ENCODE peak calls at places on chromosome 19, in four cellular contexts. F is CD4-positive, CD25-positive, alpha-beta regulatory T cell; R is tibial artery; O is heart left ventricle. W is an unnamed sample.

GRCh38 chr19:1074512-1075283 is 7.7 kb downstream of the ARHGAP45 start:
- DNase-seq in F (peak; percentile 94), R (peak; percentile 78), O (peak; percentile 82), W (peak; percentile 90)

GRCh38 chr19:45670670-45671453 is 2.8 kb downstream of the GIPR start:
- DNase-seq in F (no peak), R (no peak), O (peak; percentile 49), W (peak; percentile 91)

GRCh38 chr19:13621413-13621812 is 115.1 kb upstream of the CACNA1A start:
- DNase-seq in F (no peak), R (no peak), O (no peak), W (peak; percentile 14)

GRCh38 chr19:43534811-43535761 is 2.1 kb downstream of the ZNF575 start:
- DNase-seq in F (no peak), R (peak; percentile 61), O (peak; percentile 60), W (peak; percentile 31)

GRCh38 chr19:9043524-9043923 is 33.3 kb upstream of the MUC16 start:
- DNase-seq in F (no peak), R (no peak), O (no peak), W (no peak)

GRCh38 chr19:34120846-34121639 is 51.3 kb upstream of the LSM14A start:
- DNase-seq in F (peak; percentile 49), R (no peak), O (no peak), W (peak; percentile 59)

GRCh38 chr19:48466571-48467325 is 2.4 kb upstream of the CYTH2 start:
- DNase-seq in F (no peak), R (no peak), O (no peak), W (no peak)

GRCh38 chr19:28549680-28550277 is 663.2 kb downstream of the UQCRFS1 start:
- DNase-seq in F (no peak), R (no peak), O (no peak), W (no peak)

GRCh38 chr19:18961767-18962423 is 20.9 kb upstream of the HOMER3 start:
- DNase-seq in F (no peak), R (no peak), O (no peak), W (peak; percentile 66)

GRCh38 chr19:5352229-5352763 is 11.7 kb upstream of the PTPRS start:
- DNase-seq in F (no peak), R (no peak), O (no peak), W (no peak)

GRCh38 chr19:39963860-39964259 is 7.1 kb upstream of the PSMC4 start:
- DNase-seq in F (no peak), R (no peak), O (no peak), W (no peak)

GRCh38 chr19:43779820-43780219 is 953 bp downstream of the KCNN4 start:
- DNase-seq in F (no peak), R (no peak), O (no peak), W (peak; percentile 75)

GRCh38 chr19:45097776-45098520 is 5.0 kb downstream of the PPP1R37 start:
- DNase-seq in F (no peak), R (peak; percentile 66), O (peak; percentile 56), W (no peak)

GRCh38 chr19:16233081-16233776 is 35.5 kb downstream of the AP1M1 start:
- DNase-seq in F (no peak), R (no peak), O (no peak), W (no peak)

GRCh38 chr19:16377521-16377920 is 52.9 kb downstream of the KLF2 start:
- DNase-seq in F (no peak), R (no peak), O (no peak), W (no peak)

GRCh38 chr19:6354098-6354674 is 7.1 kb upstream of the CLPP start:
- DNase-seq in F (no peak), R (no peak), O (no peak), W (peak; percentile 25)

GRCh38 chr19:4456843-4457653 is 546 bp downstream of the UBXN6 start:
- DNase-seq in F (no peak), R (no peak), O (peak; percentile 59), W (peak; percentile 69)

GRCh38 chr19:51702754-51703654 is 9.9 kb downstream of the SPACA6 start:
- DNase-seq in F (no peak), R (no peak), O (no peak), W (no peak)

GRCh38 chr19:12156254-12157058 is at the start of gene ZNF625:
- DNase-seq in F (no peak), R (peak; percentile 88), O (peak; percentile 93), W (peak; percentile 79)

GRCh38 chr19:56562766-56563165 is 4.5 kb upstream of the ZNF470 start:
- DNase-seq in F (no peak), R (no peak), O (no peak), W (no peak)

GRCh38 chr19:13872695-13873389 is 4.1 kb upstream of the NANOS3 start:
- DNase-seq in F (no peak), R (no peak), O (peak; percentile 24), W (no peak)

GRCh38 chr19:8393871-8394250 is 3.7 kb downstream of the RAB11B start:
- DNase-seq in F (no peak), R (no peak), O (no peak), W (no peak)

GRCh38 chr19:2294377-2295335 is 12.7 kb upstream of the PEAK3 start:
- DNase-seq in F (no peak), R (no peak), O (no peak), W (no peak)

DNA sequence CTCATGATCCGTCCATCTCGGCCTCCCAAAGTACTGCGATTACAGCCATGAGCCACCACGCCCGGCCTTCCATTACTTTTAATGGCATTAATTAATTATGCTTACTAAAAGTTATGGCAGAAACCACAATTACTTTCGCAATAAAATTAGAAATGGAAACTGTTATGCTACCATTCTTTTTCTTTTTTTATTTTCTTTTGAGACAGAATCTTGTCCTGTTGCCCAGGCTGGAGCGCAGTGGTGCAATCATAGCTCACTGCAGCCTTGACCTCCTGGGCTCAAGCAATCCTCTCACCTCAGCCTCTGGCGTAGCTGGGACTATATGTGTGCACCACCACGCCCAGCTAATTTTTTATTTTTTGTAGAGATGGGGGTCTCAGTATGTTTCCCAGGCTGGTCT is 4.6 kb upstream of the BST2 start:
- DNase-seq in F (no peak), R (no peak), O (no peak), W (no peak)
- H3K4me1 ChIP-seq in F (peaks cover 28% of the 10 kb centered on the region), R (no peaks in the 10 kb centered on the region), O (no peaks in the 10 kb centered on the region), W (peaks cover 46% of the 10 kb centered on the region)

GRCh38 chr19:42528354-42529247 is at the start of gene CEACAM1:
- DNase-seq in F (peak; percentile 45), R (no peak), O (peak; percentile 50), W (peak; percentile 68)

GRCh38 chr19:42524250-42524649 is 4.0 kb downstream of the CEACAM1 start:
- DNase-seq in F (no peak), R (no peak), O (no peak), W (no peak)

GRCh38 chr19:42519108-42519507 is 9.2 kb downstream of the CEACAM1 start:
- DNase-seq in F (no peak), R (no peak), O (no peak), W (no peak)

GRCh38 chr19:42529248-42529764 is 1.0 kb upstream of the CEACAM1 start:
- DNase-seq in F (peak; percentile 67), R (peak; percentile 46), O (peak; percentile 30), W (peak; percentile 84)

GRCh38 chr19:42524943-42525342 is 3.3 kb downstream of the CEACAM1 start:
- DNase-seq in F (no peak), R (no peak), O (no peak), W (no peak)
- H3K4me1 ChIP-seq in F (peaks cover 41% of the 10 kb centered on the region), R (no peaks in the 10 kb centered on the region), O (peaks cover 6% of the 10 kb centered on the region), W (peaks cover 48% of the 10 kb centered on the region)

DNA sequence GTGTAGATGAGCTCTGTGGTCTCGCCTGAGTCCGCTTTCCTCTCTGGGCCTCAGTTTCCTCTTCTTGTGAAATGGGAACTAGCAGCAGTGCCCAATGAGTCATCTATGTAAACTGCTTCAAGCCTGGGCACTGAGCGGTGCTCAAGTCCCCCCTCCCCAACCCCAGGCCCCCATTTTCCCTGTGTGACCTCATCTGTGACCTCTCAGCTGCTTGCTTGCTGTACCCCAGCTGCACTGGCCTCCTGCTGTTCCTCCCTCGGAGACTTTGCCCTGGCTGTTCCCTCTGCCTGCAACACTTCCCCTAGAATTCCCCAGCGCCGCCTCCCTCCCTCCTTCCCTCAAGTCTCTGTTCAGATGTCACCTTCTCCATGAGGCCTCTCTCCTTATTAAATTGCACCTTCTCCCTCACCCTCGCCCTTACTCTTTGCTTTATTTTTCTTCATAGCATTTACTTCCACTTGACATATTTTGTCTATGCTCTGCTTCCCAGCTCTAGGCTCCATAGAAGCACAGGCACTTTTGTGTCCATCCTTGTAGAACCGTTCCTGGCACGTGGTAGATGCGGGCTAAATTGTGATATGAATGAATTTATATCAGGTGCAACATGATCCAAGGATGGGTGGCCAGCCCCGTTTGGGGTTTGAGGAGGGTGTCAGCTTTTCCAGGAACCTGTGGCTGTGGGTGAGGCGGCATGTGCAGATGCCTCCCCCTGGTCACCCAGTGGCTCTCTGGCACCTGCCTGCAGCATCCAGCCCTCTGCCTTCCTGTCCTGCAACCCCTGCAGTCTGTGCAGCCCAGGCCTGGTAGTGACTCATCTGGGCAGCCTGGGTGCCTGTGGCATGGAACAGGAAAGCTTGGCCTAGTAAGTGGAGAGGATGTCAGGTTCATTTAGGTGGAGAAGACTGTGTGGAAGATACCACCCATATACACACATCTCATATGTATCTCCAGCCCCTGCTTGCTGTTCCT is 26.3 kb downstream of the SIPA1L3 start:
- DNase-seq in F (no peak), R (no peak), O (no peak), W (no peak)
- H3K4me1 ChIP-seq in F (no peaks in the 10 kb centered on the region), R (peaks cover 16% of the 10 kb centered on the region), O (peaks cover 13% of the 10 kb centered on the region), W (peaks cover 56% of the 10 kb centered on the region)

GRCh38 chr19:38682195-38682867 is 34.9 kb downstream of the ACTN4 start:
- DNase-seq in F (no peak), R (no peak), O (peak; percentile 8), W (no peak)
- H3K4me1 ChIP-seq in F (peaks cover 99% of the 10 kb centered on the region), R (peaks cover 100% of the 10 kb centered on the region), O (peaks cover 64% of the 10 kb centered on the region), W (peaks cover 10% of the 10 kb centered on the region)

DNA sequence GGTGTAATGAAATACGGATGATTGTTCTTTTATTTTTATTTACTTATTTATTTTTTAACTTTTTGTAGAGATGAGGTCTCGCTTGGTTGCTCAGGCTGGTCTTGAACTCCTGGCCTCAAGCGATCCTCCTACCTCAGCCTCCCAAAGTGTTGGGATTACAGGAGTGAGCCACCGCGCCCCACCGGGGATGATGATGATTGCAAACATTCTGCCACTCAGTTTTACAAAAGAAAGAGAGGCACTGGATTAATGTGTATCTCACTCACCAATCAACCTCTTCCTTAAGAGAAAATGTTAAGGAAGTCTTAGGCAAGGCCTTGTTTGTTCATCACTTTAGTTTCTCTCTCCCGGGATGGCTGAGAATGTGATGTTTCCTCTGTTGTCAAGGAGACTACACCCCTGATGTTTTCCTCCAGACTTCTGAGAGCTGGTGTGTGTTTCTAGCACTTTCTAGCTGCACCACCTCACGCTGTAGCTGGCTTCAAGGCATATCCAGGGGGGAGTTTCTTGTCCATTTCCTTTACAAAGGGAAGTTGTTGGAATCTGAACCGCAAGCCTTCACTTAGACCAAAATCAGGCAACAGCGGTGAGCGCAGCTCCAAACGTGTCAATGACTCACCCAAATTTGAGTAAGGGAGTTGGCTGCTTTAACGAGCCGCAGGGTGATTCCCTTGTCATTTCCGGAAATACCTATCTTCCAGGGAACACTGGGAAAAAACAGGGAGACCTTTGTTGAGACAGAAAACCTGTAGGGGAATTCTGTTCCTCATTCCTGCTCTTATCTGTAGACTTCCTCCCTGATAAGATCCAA is 2.3 kb downstream of the LDLR start:
- DNase-seq in F (peak; percentile 59), R (peak; percentile 71), O (peak; percentile 51), W (no peak)
- H3K4me1 ChIP-seq in F (peaks cover 58% of the 10 kb centered on the region), R (peaks cover 79% of the 10 kb centered on the region), O (peaks cover 22% of the 10 kb centered on the region), W (peaks cover 49% of the 10 kb centered on the region)

DNA sequence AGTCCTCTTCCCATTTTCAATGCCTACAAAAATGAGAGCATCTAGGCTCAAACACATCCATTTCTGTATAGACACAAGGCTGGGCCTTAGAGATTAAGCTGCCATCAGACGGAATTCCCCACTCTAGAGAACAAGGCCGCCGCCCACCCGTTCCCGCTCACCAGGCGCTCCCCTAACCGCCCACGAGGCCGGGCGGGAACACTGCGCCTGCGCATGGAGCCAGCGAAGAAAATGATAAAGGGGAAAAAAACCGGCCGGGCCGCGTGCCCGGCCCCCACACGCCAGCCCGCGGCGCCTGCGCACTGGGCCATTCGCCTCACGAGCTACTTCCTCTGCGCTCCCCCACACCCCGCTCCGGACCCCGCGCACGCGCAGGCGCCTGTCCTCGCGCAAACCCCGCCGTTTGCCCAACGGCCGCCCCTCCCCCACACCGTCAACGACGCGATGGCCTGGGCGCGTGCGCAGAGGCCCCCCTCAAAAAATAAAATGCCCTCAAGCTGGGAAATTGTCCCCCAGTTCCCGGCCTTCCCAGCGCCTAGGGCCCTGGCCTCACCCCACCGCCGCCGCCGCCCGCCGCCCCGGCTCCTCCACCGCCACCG is 540 bp downstream of the HNRNPL start:
- DNase-seq in F (peak; percentile 96), R (peak; percentile 94), O (peak; percentile 97), W (peak; percentile 96)
- H3K4me1 ChIP-seq in F (peaks cover 72% of the 10 kb centered on the region), R (peaks cover 58% of the 10 kb centered on the region), O (peaks cover 27% of the 10 kb centered on the region), W (peaks cover 29% of the 10 kb centered on the region)

W was measured in OCI-LY7.